ENCODE peak calls at places on chromosomes 2 and 18, in five cellular contexts. E is body of pancreas; Y is stomach; U is CD8-positive, alpha-beta T cell; Z is A549. L is an unnamed sample.

GRCh38 chr18:79356435-79356834 is 39.3 kb upstream of the NFATC1 start:
- DNase-seq in Z (no peak), E (no peak), U (no peak), Y (no peak), L (no peak)

GRCh38 chr2:195021704-195022513 is 635.1 kb upstream of the SLC39A10 start:
- DNase-seq in U (no peak), Z (no peak), E (no peak), Y (no peak), L (peak)

GRCh38 chr2:236934166-236934565 is 151.5 kb upstream of the COPS8 start:
- DNase-seq in Y (peak), U (no peak), E (no peak), Z (no peak), L (no peak)

GRCh38 chr18:3117493-3118192 is 102.1 kb downstream of the MYOM1 start:
- DNase-seq in Y (no peak), Z (no peak), E (peak), U (no peak), L (peak)

GRCh38 chr2:172588931-172589330 is 33.0 kb downstream of the PDK1 start:
- DNase-seq in Y (no peak), U (no peak), E (no peak), Z (no peak), L (no peak)

GRCh38 chr2:151482310-151482709 is 72.6 kb downstream of the RIF1 start:
- DNase-seq in U (no peak), Y (no peak), Z (no peak), E (no peak), L (no peak)

GRCh38 chr2:119746836-119747235 is 12.9 kb upstream of the PTPN4 start:
- DNase-seq in E (no peak), Y (no peak), Z (peak), U (no peak), L (no peak)

GRCh38 chr2:236663267-236663666 is 93.6 kb downstream of the ACKR3 start:
- DNase-seq in U (no peak), Y (no peak), E (peak), Z (no peak), L (no peak)

GRCh38 chr2:29075894-29076700 is 1.8 kb upstream of the PCARE start:
- DNase-seq in U (no peak), E (no peak), Z (no peak), Y (no peak), L (no peak)

GRCh38 chr2:59398081-59398480 is 1155.4 kb downstream of the BCL11A start:
- DNase-seq in Y (no peak), Z (no peak), E (no peak), U (no peak), L (no peak)

GRCh38 chr2:9703085-9703641 is 72.4 kb upstream of the YWHAQ start:
- DNase-seq in U (peak), Z (peak), E (peak), Y (no peak), L (no peak)

GRCh38 chr2:120681696-120682288 is 53.9 kb upstream of the GLI2 start:
- DNase-seq in U (no peak), E (no peak), Y (no peak), Z (no peak), L (no peak)

GRCh38 chr2:31271851-31272267 is 37.9 kb downstream of the EHD3 start:
- DNase-seq in Y (no peak), Z (no peak), E (no peak), U (no peak), L (no peak)

GRCh38 chr2:233331536-233331935 is 22.8 kb upstream of the DGKD start:
- DNase-seq in U (peak), Y (peak), Z (no peak), E (peak), L (no peak)

GRCh38 chr18:56233595-56233994 is 404.8 kb downstream of the TXNL1 start:
- DNase-seq in Y (no peak), Z (no peak), U (no peak), E (peak), L (no peak)

GRCh38 chr18:72543362-72544055 is 633 bp downstream of the CBLN2 start:
- DNase-seq in Y (no peak), E (no peak), Z (no peak), U (no peak), L (no peak)

GRCh38 chr18:47260138-47260923 is 8.9 kb upstream of the SKOR2 start:
- DNase-seq in E (peak), Y (peak), U (no peak), Z (peak), L (peak)

GRCh38 chr2:218717262-218717661 is 6.6 kb downstream of the TTLL4 start:
- DNase-seq in E (no peak), U (no peak), Y (no peak), Z (no peak), L (no peak)

GRCh38 chr2:214679736-214680135 is 129.7 kb downstream of the BARD1 start:
- DNase-seq in E (no peak), U (no peak), Z (no peak), Y (no peak), L (no peak)

GRCh38 chr2:239304533-239305221 is 96.1 kb downstream of the HDAC4 start:
- DNase-seq in E (no peak), U (no peak), Z (no peak), Y (peak), L (no peak)

GRCh38 chr2:20582600-20583221 is 68.2 kb downstream of the HS1BP3 start:
- DNase-seq in Y (no peak), U (no peak), E (no peak), Z (no peak), L (no peak)

GRCh38 chr2:9946818-9947217 is 4.7 kb upstream of the GRHL1 start:
- DNase-seq in Z (no peak), E (no peak), Y (no peak), U (no peak), L (no peak)

GRCh38 chr2:15732341-15733077 is 140.8 kb downstream of the DDX1 start:
- DNase-seq in U (no peak), Z (no peak), E (no peak), Y (no peak), L (no peak)

GRCh38 chr2:10020001-10020400 is 23.3 kb upstream of the KLF11 start:
- DNase-seq in U (no peak), Z (no peak), E (no peak), Y (no peak), L (no peak)

GRCh38 chr2:69436594-69436936 is 670 bp downstream of the NFU1 start:
- DNase-seq in Y (no peak), E (no peak), Z (no peak), U (no peak), L (no peak)

GRCh38 chr2:42545023-42545713 is 23.3 kb upstream of the MTA3 start:
- DNase-seq in U (no peak), E (no peak), Z (no peak), Y (no peak), L (no peak)

GRCh38 chr2:210540471-210541257 is 15.7 kb upstream of the CPS1 start:
- DNase-seq in E (no peak), Y (no peak), U (no peak), Z (no peak), L (no peak)

DNA sequence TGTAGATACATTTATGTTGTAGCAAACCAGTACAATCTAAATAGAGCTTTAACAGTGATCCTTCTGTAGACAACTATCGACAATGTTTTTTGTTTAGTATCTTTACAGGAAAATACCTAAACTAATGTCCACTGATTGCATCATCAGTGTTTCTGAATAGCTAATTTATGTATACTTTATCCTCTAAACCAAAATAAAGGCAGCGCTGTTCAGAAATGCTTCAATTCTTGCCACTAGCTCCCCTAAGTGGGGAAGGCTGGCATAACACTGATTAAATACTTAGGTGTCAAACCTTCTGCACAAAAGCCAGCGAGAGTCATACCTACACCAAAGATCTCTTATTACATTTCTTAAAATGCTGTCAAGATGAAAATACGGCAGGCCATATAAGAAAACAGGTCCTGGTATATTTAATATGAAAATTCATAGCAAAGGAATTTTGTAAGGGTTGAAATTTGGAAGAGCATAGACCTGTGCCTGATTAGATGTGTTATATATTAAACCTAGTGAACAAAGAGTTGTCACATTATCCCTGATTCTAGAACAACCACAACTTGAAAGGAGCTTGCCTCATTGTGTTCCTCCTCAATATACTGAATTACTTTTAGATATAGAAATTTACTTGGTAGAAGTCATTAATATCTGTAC is 1693.4 kb upstream of the SLC39A10 start:
- DNase-seq in E (peak), Y (no peak), U (no peak), Z (no peak), L (peak)
- TF ChIP-seq CTCF in E (peak), Y (no peak), U (no peak), Z (peak), L (peak)

GRCh38 chr2:33134086-33134763 is 187.5 kb downstream of the LTBP1 start:
- DNase-seq in U (no peak), E (peak), Z (peak), Y (peak), L (peak)
- H3K4me3 ChIP-seq in U (no peak), E (no peak), Z (no peak), Y (peak), L (no peak)

GRCh38 chr2:207471261-207471660 is 58.5 kb upstream of the CREB1 start:
- DNase-seq in Y (no peak), E (no peak), Z (no peak), U (no peak), L (no peak)

GRCh38 chr2:207472343-207473202 is 57.2 kb upstream of the CREB1 start:
- DNase-seq in U (no peak), E (no peak), Z (no peak), Y (no peak), L (no peak)

GRCh38 chr2:207469380-207469779 is 60.4 kb upstream of the CREB1 start:
- DNase-seq in U (no peak), Z (no peak), E (no peak), Y (no peak), L (no peak)

GRCh38 chr2:207469953-207470699 is 59.6 kb upstream of the CREB1 start:
- DNase-seq in E (no peak), U (no peak), Y (no peak), Z (no peak), L (no peak)

GRCh38 chr2:207470700-207471070 is 59.1 kb upstream of the CREB1 start:
- DNase-seq in Z (no peak), E (no peak), Y (no peak), U (no peak), L (no peak)
- TF ChIP-seq CTCF in Z (no peak), E (no peak), Y (no peak), U (no peak), L (no peak)

DNA sequence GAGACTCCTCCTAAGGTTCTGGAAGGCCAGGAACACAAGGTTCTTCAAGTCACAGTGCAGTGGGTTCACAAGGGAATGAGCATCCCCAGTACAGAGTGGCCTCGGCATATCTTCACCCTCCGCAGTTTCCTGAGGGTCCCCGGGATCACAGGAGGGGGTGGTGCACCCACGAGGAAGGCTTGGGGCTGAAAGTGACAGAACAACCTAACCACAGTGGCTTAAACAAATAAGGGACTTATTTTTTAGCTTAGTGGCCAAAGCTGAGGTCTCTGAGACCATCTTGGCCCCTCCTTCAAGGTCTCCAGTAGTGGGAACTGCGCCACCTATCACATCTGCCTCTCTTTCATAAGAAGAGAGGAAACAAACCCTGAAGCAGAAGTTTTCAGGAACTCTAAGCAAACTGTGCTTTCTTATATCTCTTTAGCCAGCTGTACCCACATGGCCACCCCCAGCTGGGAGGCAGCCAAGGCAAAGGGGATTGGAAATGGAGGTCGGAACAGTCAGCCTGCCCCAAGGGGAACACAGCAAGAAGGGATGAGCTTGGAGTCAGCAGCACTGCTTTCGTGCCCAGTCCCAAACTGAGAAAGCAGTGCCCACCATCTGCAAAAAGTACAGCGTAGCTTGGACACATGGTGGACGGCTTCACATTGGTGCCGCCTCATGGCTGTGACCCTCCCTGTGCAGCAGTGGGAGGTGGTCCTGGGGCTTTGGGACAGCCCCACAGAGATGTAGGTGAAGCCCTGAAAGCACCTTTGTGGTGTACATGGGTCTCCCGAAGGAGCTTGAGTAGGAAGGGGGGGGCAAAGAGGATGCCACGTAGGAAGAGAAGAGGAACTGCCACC is 260.0 kb upstream of the ID2 start:
- DNase-seq in U (no peak), Z (no peak), E (no peak), Y (no peak), L (no peak)
- H3K4me3 ChIP-seq in U (no peak), Z (no peak), E (no peak), Y (no peak), L (no peak)

DNA sequence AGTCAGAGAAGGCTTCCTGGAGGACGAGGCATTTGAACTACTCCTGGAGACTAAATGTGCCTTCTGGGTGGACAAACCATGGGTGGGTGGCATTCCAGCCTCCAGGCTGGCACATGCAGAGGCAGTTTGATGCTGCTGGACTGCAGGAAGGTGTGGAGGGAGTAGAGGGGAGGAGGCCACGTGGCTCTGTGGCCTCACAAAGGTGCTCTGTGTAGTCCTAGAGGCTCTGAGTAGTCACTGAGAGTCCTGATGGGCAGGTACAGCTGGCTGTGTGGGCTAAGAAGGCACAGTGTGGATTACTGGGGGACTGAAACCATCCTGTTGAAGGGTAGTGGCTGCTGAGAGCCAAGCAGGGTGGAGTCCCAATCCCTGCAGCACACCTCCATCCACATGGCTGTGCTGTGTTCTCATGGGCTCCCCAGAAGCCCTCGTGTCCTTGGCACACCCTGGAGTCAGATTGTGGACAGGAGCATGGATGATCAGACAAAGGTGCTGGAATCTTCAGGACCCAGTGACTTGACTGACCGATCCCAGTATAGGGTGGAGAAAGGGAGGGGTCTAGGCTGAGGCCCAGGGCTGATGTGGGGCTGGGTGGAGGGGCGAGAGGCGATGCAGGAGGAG is 87.4 kb upstream of the HS6ST1 start:
- DNase-seq in E (no peak), U (no peak), Y (peak), Z (no peak), L (no peak)
- TF ChIP-seq CTCF in E (no peak), U (no peak), Y (no peak), Z (no peak), L (no peak)

GRCh38 chr2:74516070-74516633 is 1.9 kb downstream of the TLX2 start:
- DNase-seq in E (peak), Z (no peak), U (peak), Y (peak), L (no peak)
- H3K4me3 ChIP-seq in E (no peak), Z (no peak), U (peak), Y (peak), L (no peak)

GRCh38 chr2:196591621-196592022 is 47.9 kb upstream of the CCDC150 start:
- DNase-seq in U (no peak), Y (no peak), E (no peak), Z (no peak), L (no peak)

GRCh38 chr2:196592912-196593881 is 46.3 kb upstream of the CCDC150 start:
- DNase-seq in Z (peak), Y (no peak), E (peak), U (no peak), L (no peak)

GRCh38 chr2:196594158-196594557 is 45.4 kb upstream of the CCDC150 start:
- DNase-seq in U (no peak), Y (no peak), Z (no peak), E (no peak), L (no peak)

GRCh38 chr2:196591004-196591403 is 48.5 kb upstream of the CCDC150 start:
- DNase-seq in Z (no peak), U (no peak), E (no peak), Y (no peak), L (no peak)

DNA sequence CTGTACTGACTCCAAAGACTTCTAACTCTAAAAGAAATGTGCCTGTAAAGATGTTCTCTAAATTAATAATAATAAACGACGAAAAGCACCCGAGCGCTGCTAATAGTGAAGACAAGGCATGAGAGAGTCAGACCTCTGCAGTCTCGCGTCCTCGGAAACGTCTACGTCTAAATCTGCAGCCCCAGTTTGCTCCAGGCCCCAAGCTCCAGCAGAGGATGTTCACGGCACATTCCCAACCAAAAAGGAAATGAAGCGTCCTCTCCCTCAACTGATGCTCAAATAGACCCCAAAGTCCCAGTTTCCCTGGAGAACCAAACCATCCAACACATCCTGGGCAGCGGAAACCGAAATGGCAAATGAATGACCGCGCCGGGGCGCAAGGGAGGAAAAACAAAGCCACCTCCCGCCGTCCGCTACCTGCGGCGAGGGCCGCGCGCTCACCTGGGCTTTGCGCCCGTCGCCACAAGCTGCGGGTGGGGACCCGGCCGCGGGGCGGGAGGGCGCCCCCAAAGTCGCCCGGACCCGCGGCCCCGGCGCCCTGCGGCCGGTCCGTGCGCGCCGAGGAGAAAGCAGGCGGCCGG is 47.1 kb upstream of the CCDC150 start:
- DNase-seq in E (peak), Y (no peak), Z (no peak), U (no peak), L (no peak)
- TF ChIP-seq CTCF in E (no peak), Y (no peak), Z (peak), U (no peak), L (peak)

GRCh38 chr18:26215247-26215970 is 10.8 kb upstream of the TAF4B start:
- DNase-seq in Y (no peak), Z (no peak), E (no peak), U (peak), L (no peak)
- H3K4me3 ChIP-seq in Y (no peak), Z (no peak), E (no peak), U (no peak), L (no peak)

L was measured in LNCaP clone FGC.